ENCODE peak calls at places on chromosome 17, in four cellular contexts. L is colonic mucosa, Q is uterus, Z is fibroblast of the aortic adventitia. A is an unnamed sample.
A peak's percentile ranks its signal among the peaks of the same experiment; 100 is the strongest.

GRCh38 chr17:27651411-27652345 is 20.7 kb downstream of the LGALS9 start:
- DNase-seq in Z (peak; percentile 53), L (peak; percentile 75), Q (peak; percentile 70), A (peak; percentile 69)

GRCh38 chr17:74212262-74212912 is 984 bp upstream of the TTYH2 start:
- DNase-seq in Z (peak; percentile 24), Q (no peak), L (peak; percentile 36), A (peak; percentile 68)

GRCh38 chr17:71412803-71413202 is 708.0 kb upstream of the SOX9 start:
- DNase-seq in Z (peak; percentile 89), Q (no peak), L (no peak), A (no peak)

GRCh38 chr17:81071761-81072741 is 37.1 kb downstream of the BAIAP2 start:
- DNase-seq in Q (no peak), L (peak; percentile 50), Z (no peak), A (no peak)

GRCh38 chr17:72370819-72371218 is 250.0 kb downstream of the SOX9 start:
- DNase-seq in Z (peak; percentile 74), L (no peak), Q (no peak), A (no peak)

GRCh38 chr17:19940722-19941464 is 36.7 kb downstream of the AKAP10 start:
- DNase-seq in Z (peak; percentile 74), L (no peak), Q (no peak), A (no peak)

GRCh38 chr17:12813680-12814079 is 24.4 kb downstream of the ARHGAP44 start:
- DNase-seq in Q (no peak), L (no peak), Z (no peak), A (no peak)

GRCh38 chr17:34382586-34383224 is 19.7 kb upstream of the CCL1 start:
- DNase-seq in L (no peak), Z (peak; percentile 17), Q (no peak), A (no peak)

GRCh38 chr17:58576679-58577367 is 62.4 kb upstream of the MTMR4 start:
- DNase-seq in Q (no peak), Z (no peak), L (no peak), A (no peak)

GRCh38 chr17:67528751-67529436 is 151.8 kb downstream of the PITPNC1 start:
- DNase-seq in Q (peak; percentile 45), L (peak; percentile 63), Z (peak; percentile 81), A (peak; percentile 84)

GRCh38 chr17:19646788-19647696 is 1.5 kb upstream of the ALDH3A2 start:
- DNase-seq in Q (no peak), L (peak; percentile 40), Z (peak; percentile 36), A (no peak)

GRCh38 chr17:43118679-43119615 is 6.2 kb downstream of the BRCA1 start:
- DNase-seq in Z (peak; percentile 56), L (no peak), Q (no peak), A (no peak)

GRCh38 chr17:19317359-19318095 is 45.0 kb downstream of the B9D1 start:
- DNase-seq in Z (peak; percentile 40), Q (peak; percentile 85), L (peak; percentile 82), A (peak; percentile 88)

GRCh38 chr17:36566081-36566480 is 21.4 kb downstream of the GGNBP2 start:
- DNase-seq in L (no peak), Z (no peak), Q (no peak), A (no peak)

GRCh38 chr17:70208080-70208794 is 38.9 kb downstream of the KCNJ2 start:
- DNase-seq in Z (no peak), Q (no peak), L (no peak), A (no peak)

GRCh38 chr17:60165223-60165622 is 15.4 kb downstream of the CA4 start:
- DNase-seq in Z (no peak), Q (no peak), L (no peak), A (no peak)

GRCh38 chr17:80959330-80960036 is 32.2 kb upstream of the CHMP6 start:
- DNase-seq in Z (peak; percentile 85), Q (peak; percentile 95), L (peak; percentile 63), A (peak; percentile 90)

GRCh38 chr17:80480248-80480647 is 3.8 kb upstream of the NPTX1 start:
- DNase-seq in Q (no peak), L (no peak), Z (no peak), A (no peak)

GRCh38 chr17:28547623-28548416 is 4.6 kb downstream of the UNC119 start:
- DNase-seq in Q (peak; percentile 46), Z (peak; percentile 60), L (peak; percentile 91), A (peak; percentile 82)

GRCh38 chr17:50627782-50628601 is 6.7 kb upstream of the ABCC3 start:
- DNase-seq in Q (no peak), Z (no peak), L (peak; percentile 82), A (no peak)

GRCh38 chr17:79866791-79867190 is 27.6 kb upstream of the CBX4 start:
- DNase-seq in Q (no peak), Z (no peak), L (no peak), A (no peak)

GRCh38 chr17:79843917-79844815 is 4.9 kb upstream of the CBX4 start:
- DNase-seq in L (peak; percentile 53), Z (peak; percentile 63), Q (no peak), A (peak; percentile 73)

GRCh38 chr17:78838574-78839005 is 2.0 kb downstream of the USP36 start:
- DNase-seq in Z (no peak), L (peak; percentile 52), Q (no peak), A (no peak)
- H3K4me3 ChIP-seq in Z (peak overlapping the region; percentile 97), L (no peak overlapping the region), Q (no peak overlapping the region), A (peak overlapping the region; percentile 74)

GRCh38 chr17:69141802-69142472 is at the start of gene ABCA6:
- DNase-seq in L (no peak), Z (peak; percentile 86), Q (peak; percentile 16), A (no peak)
- H3K4me3 ChIP-seq in L (no peak within 1 kb of the TSS), Z (peak within 1 kb of the TSS; percentile 67), Q (peak within 1 kb of the TSS; percentile 8), A (peak within 1 kb of the TSS; percentile 49)

DNA sequence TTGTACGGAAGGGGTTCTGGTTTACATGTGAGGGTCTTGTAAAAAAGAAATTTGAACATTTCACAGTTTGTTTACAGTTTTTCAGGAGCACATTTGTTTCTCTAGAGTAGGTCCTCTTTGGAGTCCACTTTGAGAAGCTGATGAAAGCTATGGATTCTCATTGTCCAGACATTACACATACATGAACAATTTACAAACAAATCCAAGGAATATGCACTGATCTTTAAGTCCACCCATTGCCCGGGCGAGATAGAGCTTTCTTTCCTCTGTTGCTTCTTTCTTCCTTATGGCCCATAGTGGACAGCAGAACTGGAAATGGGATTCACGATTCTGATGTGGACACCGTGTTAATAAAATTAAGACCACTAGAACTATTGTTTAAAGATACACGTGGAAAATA is 1.9 kb downstream of the DCAF7 start:
- DNase-seq in L (no peak), Z (peak; percentile 37), Q (no peak), A (no peak)
- H3K4me3 ChIP-seq in L (peak overlapping the region; percentile 99), Z (peak overlapping the region; percentile 65), Q (peak overlapping the region; percentile 61), A (peak overlapping the region; percentile 94)

GRCh38 chr17:76727745-76728456 is 1.3 kb downstream of the METTL23 start:
- DNase-seq in Z (peak; percentile 50), Q (no peak), L (no peak), A (no peak)
- H3K4me3 ChIP-seq in Z (peak overlapping the region; percentile 88), Q (peak overlapping the region; percentile 98), L (peak overlapping the region; percentile 98), A (peak overlapping the region; percentile 92)

DNA sequence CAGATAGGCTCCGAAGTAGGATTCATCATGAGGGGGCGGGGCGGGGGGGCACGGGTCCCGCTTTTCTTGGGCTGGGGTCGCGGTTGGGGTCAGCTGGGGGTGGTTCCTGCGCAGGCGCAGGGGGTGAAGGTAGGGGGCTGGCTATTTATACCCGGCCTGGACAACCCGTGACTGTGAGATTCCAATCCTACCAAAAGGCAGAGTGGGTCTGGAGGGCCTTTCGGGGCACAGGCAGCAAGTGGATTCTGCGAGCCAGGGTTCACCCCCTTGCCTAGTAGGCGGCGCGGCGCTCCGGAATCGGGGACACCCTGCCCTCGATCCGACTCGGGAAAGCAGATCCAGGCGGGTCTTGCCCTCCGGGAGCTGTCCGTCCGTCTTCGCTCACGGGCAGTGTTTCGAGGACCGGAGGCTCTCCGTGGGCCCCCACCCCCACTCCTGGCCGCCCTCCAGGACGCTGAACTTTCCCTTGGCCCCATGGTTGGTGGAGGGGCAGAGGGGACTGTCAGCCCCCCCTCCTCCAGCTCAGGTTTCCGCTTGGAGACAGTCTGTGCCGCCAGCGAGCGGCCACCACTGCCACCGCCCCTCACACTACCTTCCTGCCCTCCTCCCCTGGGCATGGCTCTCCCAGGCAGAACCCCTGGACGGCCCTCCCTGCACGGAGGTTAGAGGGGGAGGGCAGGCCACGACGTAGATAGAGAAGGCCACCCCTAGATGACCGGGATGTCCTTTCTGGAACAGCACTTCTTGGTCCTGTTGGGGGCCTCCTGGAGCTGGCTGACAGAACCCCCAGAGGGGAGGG is 634 bp downstream of the SLC2A4 start:
- DNase-seq in Z (no peak), L (peak; percentile 42), Q (peak; percentile 40), A (peak; percentile 84)
- H3K4me3 ChIP-seq in Z (peak overlapping the region; percentile 54), L (peak overlapping the region; percentile 39), Q (peak overlapping the region; percentile 42), A (peak overlapping the region; percentile 86)

GRCh38 chr17:2995362-2995761 is 68.0 kb downstream of the OR1D5 start:
- DNase-seq in Q (peak; percentile 8), L (no peak), Z (no peak), A (peak; percentile 79)
- H3K4me3 ChIP-seq in Q (no peak overlapping the region), L (no peak overlapping the region), Z (no peak overlapping the region), A (no peak overlapping the region)

GRCh38 chr17:82876149-82876548 is 36.3 kb upstream of the ZNF750 start:
- DNase-seq in L (no peak), Q (peak; percentile 57), Z (peak; percentile 22), A (peak; percentile 49)
- H3K4me3 ChIP-seq in L (no peak overlapping the region), Q (no peak overlapping the region), Z (no peak overlapping the region), A (peak overlapping the region; percentile 23)

GRCh38 chr17:3961564-3962047 is 2.6 kb downstream of the ATP2A3 start:
- DNase-seq in Z (no peak), Q (no peak), L (peak; percentile 74), A (no peak)
- H3K4me3 ChIP-seq in Z (no peak overlapping the region), Q (no peak overlapping the region), L (peak overlapping the region; percentile 1), A (no peak overlapping the region)

A was measured in psoas muscle.